ENCODE peak calls at places on chromosomes 6 and 20, in nine cellular contexts. N is EH, C is choroid plexus epithelial cell, L is adrenal gland, T is GM13977, Z is fibroblast of mammary gland, A is right lobe of liver, J is KG1, Y is Ammon's horn. I is an unnamed sample.

GRCh38 chr6:159100011-159100788 is 55.4 kb upstream of the TAGAP start:
- DNase-seq in N (peak), C (peak), L (no peak), Z (no peak), T (no peak), J (no peak), A (no peak), Y (no peak), I (no peak)

GRCh38 chr20:50567860-50568548 is 57.8 kb downstream of the PTPN1 start:
- DNase-seq in Z (no peak), T (no peak), J (no peak), L (no peak), A (no peak), N (no peak), C (no peak), Y (no peak), I (no peak)

GRCh38 chr20:21677781-21678180 is 27.7 kb upstream of the PAX1 start:
- DNase-seq in N (no peak), L (no peak), Y (no peak), Z (no peak), T (no peak), C (no peak), J (no peak), A (no peak), I (no peak)

GRCh38 chr6:125944434-125944816 is 12.1 kb upstream of the HINT3 start:
- DNase-seq in N (peak), Y (peak), C (peak), Z (peak), A (peak), J (no peak), L (peak), T (no peak), I (peak)

GRCh38 chr20:52446421-52447231 is 255.0 kb upstream of the ZFP64 start:
- DNase-seq in A (no peak), T (no peak), N (peak), C (peak), Y (no peak), Z (no peak), L (no peak), J (no peak), I (no peak)

GRCh38 chr6:157893238-157893637 is 70.2 kb downstream of the SNX9 start:
- DNase-seq in Y (no peak), C (no peak), A (no peak), N (no peak), Z (no peak), J (no peak), L (no peak), T (no peak), I (no peak)

GRCh38 chr20:15772826-15773225 is 800.4 kb downstream of the KIF16B start:
- DNase-seq in Z (no peak), C (no peak), A (no peak), N (no peak), T (no peak), L (no peak), Y (no peak), J (no peak), I (no peak)

GRCh38 chr20:10636326-10636818 is 37.4 kb downstream of the JAG1 start:
- DNase-seq in Y (no peak), L (no peak), C (peak), J (no peak), A (no peak), N (peak), T (no peak), Z (peak), I (no peak)

GRCh38 chr6:111589366-111589765 is 16.3 kb downstream of the TRAF3IP2 start:
- DNase-seq in N (peak), J (no peak), A (no peak), T (no peak), Z (peak), L (peak), C (peak), Y (no peak), I (no peak)

GRCh38 chr20:33373735-33374605 is 27.3 kb downstream of the CDK5RAP1 start:
- DNase-seq in N (peak), J (no peak), C (peak), T (no peak), Y (no peak), Z (peak), A (peak), L (no peak), I (no peak)

GRCh38 chr6:41027799-41028617 is 11.0 kb downstream of the UNC5CL start:
- DNase-seq in N (peak), A (peak), C (peak), L (peak), T (peak), Y (peak), J (peak), Z (peak), I (peak)

GRCh38 chr20:8388146-8388545 is 256.1 kb downstream of the PLCB1 start:
- DNase-seq in N (peak), Z (peak), C (peak), A (no peak), J (no peak), L (no peak), T (no peak), Y (no peak), I (no peak)

GRCh38 chr6:158926429-158926828 is 73.6 kb downstream of the RSPH3 start:
- DNase-seq in Z (peak), L (no peak), A (no peak), T (no peak), N (peak), C (peak), Y (no peak), J (no peak), I (no peak)

GRCh38 chr6:64113703-64114102 is 478.1 kb downstream of the PHF3 start:
- DNase-seq in C (peak), T (no peak), J (no peak), Y (no peak), Z (no peak), N (no peak), A (no peak), L (no peak), I (no peak)

GRCh38 chr6:67285770-67286495 is 1349.1 kb upstream of the ADGRB3 start:
- DNase-seq in T (no peak), C (peak), N (no peak), Z (peak), Y (no peak), A (no peak), L (no peak), J (no peak), I (no peak)

GRCh38 chr6:12383448-12383847 is 93.3 kb downstream of the EDN1 start:
- DNase-seq in N (no peak), T (peak), Z (no peak), J (no peak), C (no peak), Y (no peak), A (no peak), L (no peak), I (no peak)

GRCh38 chr6:106444777-106445507 is 84.4 kb downstream of the CRYBG1 start:
- DNase-seq in C (peak), T (peak), Y (peak), A (no peak), L (no peak), N (peak), Z (peak), J (peak), I (no peak)

GRCh38 chr20:25072226-25072811 is 9.6 kb downstream of the VSX1 start:
- DNase-seq in Z (no peak), C (no peak), T (no peak), L (no peak), J (no peak), Y (no peak), N (no peak), A (no peak), I (no peak)

GRCh38 chr20:51532577-51533191 is 9.8 kb downstream of the NFATC2 start:
- DNase-seq in Y (peak), T (no peak), L (peak), A (peak), C (no peak), Z (peak), J (no peak), N (peak), I (no peak)

GRCh38 chr20:63886054-63886419 is 8.9 kb upstream of the DNAJC5 start:
- DNase-seq in Z (no peak), J (no peak), C (no peak), A (no peak), L (no peak), Y (no peak), T (no peak), N (no peak), I (no peak)

GRCh38 chr6:101706576-101706975 is 313.1 kb downstream of the GRIK2 start:
- DNase-seq in C (no peak), A (no peak), J (no peak), L (no peak), T (no peak), Y (no peak), Z (no peak), N (no peak), I (no peak)

GRCh38 chr6:143496974-143497373 is 14.5 kb downstream of the FUCA2 start:
- DNase-seq in L (no peak), Y (no peak), T (no peak), N (no peak), J (no peak), Z (no peak), C (no peak), A (no peak), I (no peak)

GRCh38 chr6:129661478-129662405 is 48.2 kb downstream of the ARHGAP18 start:
- DNase-seq in Y (peak), T (no peak), N (peak), J (no peak), L (peak), C (peak), Z (no peak), A (no peak), I (no peak)

GRCh38 chr20:40506567-40506966 is 182.5 kb downstream of the MAFB start:
- DNase-seq in T (no peak), C (peak), J (peak), Z (peak), Y (peak), A (peak), L (peak), N (peak), I (peak)

GRCh38 chr6:52992980-52993379 is 2.1 kb downstream of the GSTA4 start:
- DNase-seq in N (peak), Z (peak), C (peak), T (no peak), J (no peak), Y (no peak), A (no peak), L (no peak), I (no peak)

GRCh38 chr6:140253096-140253495 is 878.6 kb upstream of the CITED2 start:
- DNase-seq in N (peak), Z (peak), A (no peak), C (peak), J (no peak), Y (no peak), T (no peak), L (no peak), I (no peak)

GRCh38 chr20:57762531-57763234 is 52.9 kb upstream of the PMEPA1 start:
- DNase-seq in A (no peak), J (no peak), Z (no peak), N (no peak), L (no peak), Y (no peak), C (no peak), T (no peak), I (no peak)

GRCh38 chr6:24990227-24990843 is 54.6 kb upstream of the RIPOR2 start:
- DNase-seq in N (peak), T (no peak), Z (peak), C (peak), J (no peak), A (no peak), Y (no peak), L (no peak), I (no peak)

GRCh38 chr6:26158581-26159416 is 71.6 kb downstream of the HFE start:
- DNase-seq in A (peak), J (peak), T (peak), Z (peak), C (peak), Y (peak), L (peak), N (peak), I (peak)

GRCh38 chr6:161233986-161234620 is 39.8 kb downstream of the AGPAT4 start:
- DNase-seq in N (peak), J (no peak), T (no peak), L (peak), C (peak), Y (peak), A (no peak), Z (peak), I (no peak)

GRCh38 chr20:43537921-43538854 is 20.6 kb upstream of the SGK2 start:
- DNase-seq in C (peak), L (peak), T (peak), Z (peak), N (peak), Y (peak), A (peak), J (peak), I (peak)

GRCh38 chr6:156776470-156776840 is 723 bp upstream of the ARID1B start:
- DNase-seq in Z (peak), J (peak), C (peak), T (peak), N (peak), L (no peak), A (no peak), Y (peak), I (no peak)